ENCODE peak calls at places on chromosomes 3 and 15, in eight cellular contexts. B is stimulated activated CD4-positive, alpha-beta T cell treated with anti-CD3 and anti-CD28 coated beads, Interleukin-2, amount 100 ng/mL, for 24 hours; W is dorsolateral prefrontal cortex; K is NCI-H82; F is NK-92 treated with Interleukin-12 subunit alpha and Interleukin-12 subunit beta, amount 100 ng/mL, for 24 hours; V is stimulated activated naive CD8-positive, alpha-beta T cell treated with anti-CD3 and anti-CD28 coated beads, Interleukin-15, amount 100 ng/mL, for 72 hours; P is NCI-H1436; M is LHCN-M2. E is an unnamed sample.

GRCh38 chr15:101258238-101259144 is 6.6 kb upstream of the CHSY1 start:
- DNase-seq in B (peak), W (no peak), K (peak), F (peak), V (peak), P (peak), M (peak), E (no peak)

GRCh38 chr3:124413989-124414598 is 316.2 kb upstream of the UMPS start:
- DNase-seq in B (no peak), W (no peak), K (no peak), F (no peak), V (no peak), P (no peak), M (no peak), E (no peak)

GRCh38 chr3:48418651-48419050 is 11.2 kb downstream of the PLXNB1 start:
- DNase-seq in B (no peak), W (no peak), K (no peak), F (no peak), V (no peak), P (no peak), M (no peak), E (no peak)

GRCh38 chr3:126525091-126525852 is 1.3 kb downstream of the CHST13 start:
- DNase-seq in B (no peak), W (peak), K (no peak), F (no peak), V (no peak), P (no peak), M (no peak), E (no peak)

GRCh38 chr3:26799679-26800317 is 177.2 kb downstream of the LRRC3B start:
- DNase-seq in B (no peak), W (no peak), K (no peak), F (no peak), V (no peak), P (no peak), M (no peak), E (no peak)

GRCh38 chr15:71629147-71629760 is 181.1 kb upstream of the NR2E3 start:
- DNase-seq in B (no peak), W (no peak), K (no peak), F (no peak), V (no peak), P (no peak), M (no peak), E (no peak)

GRCh38 chr3:46861996-46862688 is 1.1 kb downstream of the MYL3 start:
- DNase-seq in B (no peak), W (peak), K (no peak), F (no peak), V (no peak), P (no peak), M (no peak), E (no peak)

GRCh38 chr3:110327870-110328269 is 743.7 kb upstream of the NECTIN3 start:
- DNase-seq in B (no peak), W (no peak), K (no peak), F (no peak), V (no peak), P (no peak), M (peak), E (no peak)

GRCh38 chr3:17420668-17421067 is 321.8 kb downstream of the TBC1D5 start:
- DNase-seq in B (no peak), W (no peak), K (no peak), F (no peak), V (no peak), P (no peak), M (no peak), E (no peak)

GRCh38 chr15:74817370-74817737 is 4.7 kb downstream of the LMAN1L start:
- DNase-seq in B (no peak), W (no peak), K (peak), F (no peak), V (no peak), P (peak), M (peak), E (no peak)

GRCh38 chr3:64443553-64444331 is 218.5 kb upstream of the PRICKLE2 start:
- DNase-seq in B (no peak), W (no peak), K (peak), F (no peak), V (no peak), P (no peak), M (no peak), E (no peak)

GRCh38 chr3:72274511-72275295 is 489.8 kb upstream of the PROK2 start:
- DNase-seq in B (no peak), W (no peak), K (peak), F (no peak), V (no peak), P (no peak), M (peak), E (peak)